ENCODE peak calls at places on chromosomes 6 and 20, in nine cellular contexts. Y, O, I, Z, D, C, P, G and L are unnamed samples.
A peak's percentile ranks its signal among the peaks of the same experiment; 100 is the strongest.

GRCh38 chr6:137323860-137324259 is 104.7 kb upstream of the IFNGR1 start:
- ATAC-seq in Y (no peak), O (no peak), I (peak; percentile 71), Z (no peak), D (no peak), C (no peak), P (no peak), G (peak; percentile 79), L (no peak)

GRCh38 chr20:10390709-10391108 is 43.3 kb downstream of the MKKS start:
- ATAC-seq in Y (no peak), O (no peak), I (no peak), Z (no peak), D (no peak), C (no peak), P (no peak), G (no peak), L (no peak)

GRCh38 chr6:16849280-16850210 is 88.3 kb upstream of the ATXN1 start:
- ATAC-seq in Y (peak; percentile 42), O (peak; percentile 95), I (no peak), Z (peak; percentile 40), D (no peak), C (no peak), P (peak; percentile 99), G (no peak), L (peak; percentile 47)

GRCh38 chr6:106434530-106434929 is 74.0 kb downstream of the CRYBG1 start:
- ATAC-seq in Y (no peak), O (no peak), I (no peak), Z (no peak), D (no peak), C (no peak), P (no peak), G (no peak), L (no peak)

GRCh38 chr20:37377346-37378081 is 31.6 kb downstream of the SRC start:
- ATAC-seq in Y (peak; percentile 36), O (no peak), I (peak; percentile 38), Z (no peak), D (no peak), C (no peak), P (no peak), G (no peak), L (no peak)

GRCh38 chr6:22917344-22917743 is 348.0 kb downstream of the HDGFL1 start:
- ATAC-seq in Y (no peak), O (peak; percentile 85), I (no peak), Z (no peak), D (no peak), C (no peak), P (no peak), G (no peak), L (no peak)

GRCh38 chr6:90493332-90493731 is 93.5 kb downstream of the MAP3K7 start:
- ATAC-seq in Y (no peak), O (peak; percentile 45), I (peak; percentile 16), Z (no peak), D (no peak), C (no peak), P (no peak), G (no peak), L (no peak)

GRCh38 chr6:14035448-14035847 is 82.1 kb upstream of the CD83 start:
- ATAC-seq in Y (no peak), O (peak; percentile 67), I (no peak), Z (peak; percentile 90), D (no peak), C (no peak), P (no peak), G (no peak), L (no peak)

GRCh38 chr20:844473-845225 is 11.1 kb downstream of the FAM110A start:
- ATAC-seq in Y (peak; percentile 82), O (peak; percentile 100), I (peak; percentile 93), Z (peak; percentile 85), D (peak; percentile 75), C (peak; percentile 90), P (peak; percentile 100), G (peak; percentile 90), L (peak; percentile 90)

GRCh38 chr20:20230741-20231140 is 137.2 kb upstream of the INSM1 start:
- ATAC-seq in Y (no peak), O (no peak), I (no peak), Z (no peak), D (no peak), C (no peak), P (no peak), G (no peak), L (no peak)

GRCh38 chr20:44817143-44817910 is 7.0 kb upstream of the RIMS4 start:
- ATAC-seq in Y (no peak), O (no peak), I (no peak), Z (no peak), D (no peak), C (no peak), P (no peak), G (no peak), L (no peak)

GRCh38 chr6:5517781-5518180 is 256.5 kb downstream of the FARS2 start:
- ATAC-seq in Y (peak; percentile 83), O (no peak), I (peak; percentile 86), Z (no peak), D (no peak), C (peak; percentile 85), P (no peak), G (no peak), L (peak; percentile 64)

GRCh38 chr6:31740397-31741223 is 805 bp downstream of the MSH5 start:
- ATAC-seq in Y (no peak), O (no peak), I (peak; percentile 3), Z (no peak), D (no peak), C (no peak), P (no peak), G (no peak), L (no peak)